ENCODE peak calls at places on chromosome 11, in ten cellular contexts. One of them, this sample, is unnamed.

GRCh38 chr11:67255353-67255752 is 10.9 kb upstream of the GRK2 start:
- DNase-seq in upper lobe of right lung: no peak
- DNase-seq in H9: no peak
- DNase-seq in body of pancreas: no peak
- DNase-seq in thoracic aorta: no peak
- DNase-seq in esophagus muscularis mucosa: no peak
- DNase-seq in kidney: no peak
- DNase-seq in HCT116: no peak
- DNase-seq in stomach: no peak
- DNase-seq in Peyer's patch: no peak
- DNase-seq in this sample: no peak

GRCh38 chr11:79052539-79052938 is 388.3 kb downstream of the TENM4 start:
- DNase-seq in upper lobe of right lung: no peak
- DNase-seq in H9: peak; percentile 52
- DNase-seq in body of pancreas: no peak
- DNase-seq in thoracic aorta: no peak
- DNase-seq in esophagus muscularis mucosa: no peak
- DNase-seq in kidney: no peak
- DNase-seq in HCT116: no peak
- DNase-seq in stomach: no peak
- DNase-seq in Peyer's patch: no peak
- DNase-seq in this sample: no peak

GRCh38 chr11:115503886-115504278 is 333 bp downstream of the CADM1 start:
- DNase-seq in upper lobe of right lung: no peak
- DNase-seq in H9: no peak
- DNase-seq in body of pancreas: no peak
- DNase-seq in thoracic aorta: no peak
- DNase-seq in esophagus muscularis mucosa: no peak
- DNase-seq in kidney: no peak
- DNase-seq in HCT116: no peak
- DNase-seq in stomach: no peak
- DNase-seq in Peyer's patch: no peak
- DNase-seq in this sample: no peak

GRCh38 chr11:48041877-48042698 is 61.7 kb downstream of the PTPRJ start:
- DNase-seq in upper lobe of right lung: no peak
- DNase-seq in H9: no peak
- DNase-seq in body of pancreas: no peak
- DNase-seq in thoracic aorta: no peak
- DNase-seq in esophagus muscularis mucosa: no peak
- DNase-seq in kidney: no peak
- DNase-seq in HCT116: no peak
- DNase-seq in stomach: no peak
- DNase-seq in Peyer's patch: no peak
- DNase-seq in this sample: no peak

GRCh38 chr11:1785749-1786261 is 22.1 kb upstream of the CTSD start:
- DNase-seq in upper lobe of right lung: no peak
- DNase-seq in H9: no peak
- DNase-seq in body of pancreas: no peak
- DNase-seq in thoracic aorta: no peak
- DNase-seq in esophagus muscularis mucosa: no peak
- DNase-seq in kidney: no peak
- DNase-seq in HCT116: no peak
- DNase-seq in stomach: no peak
- DNase-seq in Peyer's patch: peak; percentile 52
- DNase-seq in this sample: no peak

GRCh38 chr11:38060930-38061329 is 1462.9 kb upstream of the RAG2 start:
- DNase-seq in upper lobe of right lung: no peak
- DNase-seq in H9: no peak
- DNase-seq in body of pancreas: no peak
- DNase-seq in thoracic aorta: no peak
- DNase-seq in esophagus muscularis mucosa: no peak
- DNase-seq in kidney: no peak
- DNase-seq in HCT116: no peak
- DNase-seq in stomach: no peak
- DNase-seq in Peyer's patch: no peak
- DNase-seq in this sample: no peak

GRCh38 chr11:69958308-69958707 is 119.8 kb upstream of the ANO1 start:
- DNase-seq in upper lobe of right lung: no peak
- DNase-seq in H9: no peak
- DNase-seq in body of pancreas: no peak
- DNase-seq in thoracic aorta: no peak
- DNase-seq in esophagus muscularis mucosa: no peak
- DNase-seq in kidney: no peak
- DNase-seq in HCT116: no peak
- DNase-seq in stomach: no peak
- DNase-seq in Peyer's patch: no peak
- DNase-seq in this sample: no peak

GRCh38 chr11:64001552-64002427 is 15.6 kb downstream of the OTUB1 start:
- DNase-seq in upper lobe of right lung: no peak
- DNase-seq in H9: no peak
- DNase-seq in body of pancreas: no peak
- DNase-seq in thoracic aorta: no peak
- DNase-seq in esophagus muscularis mucosa: no peak
- DNase-seq in kidney: peak; percentile 78
- DNase-seq in HCT116: no peak
- DNase-seq in stomach: no peak
- DNase-seq in Peyer's patch: no peak
- DNase-seq in this sample: no peak

GRCh38 chr11:120184946-120185677 is 25.7 kb upstream of the OAF start:
- DNase-seq in upper lobe of right lung: peak; percentile 62
- DNase-seq in H9: no peak
- DNase-seq in body of pancreas: peak; percentile 83
- DNase-seq in thoracic aorta: no peak
- DNase-seq in esophagus muscularis mucosa: no peak
- DNase-seq in kidney: peak; percentile 87
- DNase-seq in HCT116: no peak
- DNase-seq in stomach: peak; percentile 63
- DNase-seq in Peyer's patch: peak; percentile 89
- DNase-seq in this sample: no peak

GRCh38 chr11:69700278-69701140 is 3.3 kb downstream of the FGF19 start:
- DNase-seq in upper lobe of right lung: peak; percentile 85
- DNase-seq in H9: peak; percentile 92
- DNase-seq in body of pancreas: peak; percentile 57
- DNase-seq in thoracic aorta: no peak
- DNase-seq in esophagus muscularis mucosa: no peak
- DNase-seq in kidney: peak; percentile 92
- DNase-seq in HCT116: no peak
- DNase-seq in stomach: peak; percentile 71
- DNase-seq in Peyer's patch: peak; percentile 83
- DNase-seq in this sample: no peak

GRCh38 chr11:129331871-129332274 is 43.8 kb upstream of the BARX2 start:
- DNase-seq in upper lobe of right lung: peak; percentile 90
- DNase-seq in H9: peak; percentile 87
- DNase-seq in body of pancreas: peak; percentile 91
- DNase-seq in thoracic aorta: peak; percentile 39
- DNase-seq in esophagus muscularis mucosa: no peak
- DNase-seq in kidney: peak; percentile 88
- DNase-seq in HCT116: peak; percentile 79
- DNase-seq in stomach: peak; percentile 92
- DNase-seq in Peyer's patch: peak; percentile 90
- DNase-seq in this sample: peak; percentile 72

GRCh38 chr11:72475359-72475758 is 41.0 kb upstream of the CLPB start:
- DNase-seq in upper lobe of right lung: no peak
- DNase-seq in H9: no peak
- DNase-seq in body of pancreas: no peak
- DNase-seq in thoracic aorta: no peak
- DNase-seq in esophagus muscularis mucosa: no peak
- DNase-seq in kidney: no peak
- DNase-seq in HCT116: no peak
- DNase-seq in stomach: no peak
- DNase-seq in Peyer's patch: no peak
- DNase-seq in this sample: no peak

DNA sequence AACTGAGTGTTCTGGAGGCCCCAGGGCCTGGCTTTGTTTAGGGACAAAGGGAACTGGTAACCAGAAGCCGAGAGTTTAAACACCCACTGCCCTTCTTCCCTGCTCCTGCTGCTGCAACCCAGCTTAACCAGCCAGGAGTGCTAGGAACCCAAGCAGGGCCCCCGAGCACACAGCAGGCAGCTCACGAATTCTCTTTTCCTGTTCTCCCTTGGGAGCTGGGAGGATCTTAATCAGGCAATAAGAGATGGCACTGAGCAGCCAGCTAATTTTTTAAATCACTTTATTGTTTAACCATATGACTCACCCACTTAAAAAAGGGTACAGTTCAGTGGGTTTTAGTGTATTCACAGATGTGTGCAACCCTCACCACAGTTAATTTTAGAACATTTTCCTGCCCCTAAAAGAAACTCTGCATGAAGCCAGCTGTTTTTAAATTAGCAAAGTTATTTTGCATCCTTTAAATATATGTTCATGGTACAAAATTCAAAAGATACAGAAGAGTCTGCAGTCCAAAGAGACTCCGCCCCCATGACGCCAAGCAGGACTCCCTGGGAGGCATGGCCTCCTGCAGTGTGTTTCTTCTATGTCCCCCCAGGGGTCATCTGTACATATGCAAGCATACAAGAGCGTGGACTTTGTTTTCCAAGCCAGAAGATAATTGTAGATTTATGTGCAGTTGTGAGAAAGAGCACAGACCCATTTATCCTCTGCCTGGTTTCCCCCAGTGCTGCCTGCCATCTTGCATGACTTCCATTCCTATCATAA is 18.9 kb upstream of the PPP6R3 start:
- DNase-seq in upper lobe of right lung: no peak
- DNase-seq in H9: no peak
- DNase-seq in body of pancreas: no peak
- DNase-seq in thoracic aorta: no peak
- DNase-seq in esophagus muscularis mucosa: no peak
- DNase-seq in kidney: no peak
- DNase-seq in HCT116: no peak
- DNase-seq in stomach: no peak
- DNase-seq in Peyer's patch: no peak
- DNase-seq in this sample: no peak
- H3K4me1 ChIP-seq in upper lobe of right lung: peaks cover 3% of the 10 kb centered on the region
- H3K4me1 ChIP-seq in H9: no peaks in the 10 kb centered on the region
- H3K4me1 ChIP-seq in body of pancreas: no peaks in the 10 kb centered on the region
- H3K4me1 ChIP-seq in thoracic aorta: peaks cover 6% of the 10 kb centered on the region
- H3K4me1 ChIP-seq in esophagus muscularis mucosa: peaks cover 33% of the 10 kb centered on the region
- H3K4me1 ChIP-seq in kidney: peaks cover 10% of the 10 kb centered on the region
- H3K4me1 ChIP-seq in HCT116: no peaks in the 10 kb centered on the region
- H3K4me1 ChIP-seq in stomach: peaks cover 29% of the 10 kb centered on the region
- H3K4me1 ChIP-seq in Peyer's patch: no peaks in the 10 kb centered on the region
- H3K4me1 ChIP-seq in this sample: no peaks in the 10 kb centered on the region

GRCh38 chr11:17827006-17827405 is 92.4 kb downstream of the KCNC1 start:
- DNase-seq in upper lobe of right lung: no peak
- DNase-seq in H9: no peak
- DNase-seq in body of pancreas: no peak
- DNase-seq in thoracic aorta: no peak
- DNase-seq in esophagus muscularis mucosa: no peak
- DNase-seq in kidney: no peak
- DNase-seq in HCT116: no peak
- DNase-seq in stomach: no peak
- DNase-seq in Peyer's patch: no peak
- DNase-seq in this sample: no peak
- TF ChIP-seq CTCF in upper lobe of right lung: no peak
- TF ChIP-seq CTCF in H9: peak; percentile 67
- TF ChIP-seq CTCF in body of pancreas: no peak
- TF ChIP-seq CTCF in thoracic aorta: no peak
- TF ChIP-seq CTCF in esophagus muscularis mucosa: no peak
- TF ChIP-seq CTCF in kidney: no peak
- TF ChIP-seq CTCF in HCT116: peak; percentile 41
- TF ChIP-seq CTCF in stomach: no peak
- TF ChIP-seq CTCF in Peyer's patch: no peak
- TF ChIP-seq CTCF in this sample: peak; percentile 34

GRCh38 chr11:114168691-114169090 is 109.2 kb downstream of the ZBTB16 start:
- DNase-seq in upper lobe of right lung: no peak
- DNase-seq in H9: no peak
- DNase-seq in body of pancreas: no peak
- DNase-seq in thoracic aorta: no peak
- DNase-seq in esophagus muscularis mucosa: no peak
- DNase-seq in kidney: no peak
- DNase-seq in HCT116: no peak
- DNase-seq in stomach: no peak
- DNase-seq in Peyer's patch: peak; percentile 79
- DNase-seq in this sample: no peak

GRCh38 chr11:114171257-114172054 is 111.9 kb downstream of the ZBTB16 start:
- DNase-seq in upper lobe of right lung: peak; percentile 86
- DNase-seq in H9: no peak
- DNase-seq in body of pancreas: peak; percentile 90
- DNase-seq in thoracic aorta: peak; percentile 84
- DNase-seq in esophagus muscularis mucosa: peak; percentile 97
- DNase-seq in kidney: peak; percentile 99
- DNase-seq in HCT116: no peak
- DNase-seq in stomach: peak; percentile 77
- DNase-seq in Peyer's patch: peak; percentile 93
- DNase-seq in this sample: no peak

GRCh38 chr11:114169321-114169749 is 109.8 kb downstream of the ZBTB16 start:
- DNase-seq in upper lobe of right lung: no peak
- DNase-seq in H9: no peak
- DNase-seq in body of pancreas: no peak
- DNase-seq in thoracic aorta: no peak
- DNase-seq in esophagus muscularis mucosa: no peak
- DNase-seq in kidney: no peak
- DNase-seq in HCT116: no peak
- DNase-seq in stomach: no peak
- DNase-seq in Peyer's patch: no peak
- DNase-seq in this sample: no peak

GRCh38 chr11:114172055-114172861 is 112.7 kb downstream of the ZBTB16 start:
- DNase-seq in upper lobe of right lung: no peak
- DNase-seq in H9: no peak
- DNase-seq in body of pancreas: no peak
- DNase-seq in thoracic aorta: no peak
- DNase-seq in esophagus muscularis mucosa: no peak
- DNase-seq in kidney: no peak
- DNase-seq in HCT116: no peak
- DNase-seq in stomach: no peak
- DNase-seq in Peyer's patch: no peak
- DNase-seq in this sample: no peak

DNA sequence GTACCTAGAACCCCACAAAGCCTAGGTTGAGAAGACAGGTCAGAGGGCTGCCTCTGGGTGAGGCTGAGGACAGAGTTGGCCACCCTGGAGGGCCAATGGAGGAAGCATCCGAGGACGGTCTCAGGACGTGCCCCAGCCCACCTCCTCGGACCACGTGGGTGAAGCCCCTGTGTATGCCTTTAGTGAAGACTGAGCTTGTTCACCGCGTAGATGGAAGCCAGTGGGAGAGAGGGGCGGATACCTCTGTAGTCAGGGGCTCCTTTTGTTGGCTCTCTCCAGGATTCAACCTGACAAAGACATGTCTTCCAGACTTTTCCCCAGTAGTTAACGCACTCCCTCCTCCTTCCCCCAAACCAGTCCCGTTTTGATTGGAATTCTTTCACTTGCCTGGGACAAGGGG is 110.7 kb downstream of the ZBTB16 start:
- DNase-seq in upper lobe of right lung: no peak
- DNase-seq in H9: no peak
- DNase-seq in body of pancreas: no peak
- DNase-seq in thoracic aorta: no peak
- DNase-seq in esophagus muscularis mucosa: no peak
- DNase-seq in kidney: no peak
- DNase-seq in HCT116: no peak
- DNase-seq in stomach: no peak
- DNase-seq in Peyer's patch: no peak
- DNase-seq in this sample: no peak
- H3K4me1 ChIP-seq in upper lobe of right lung: peaks cover 98% of the 10 kb centered on the region
- H3K4me1 ChIP-seq in H9: no peaks in the 10 kb centered on the region
- H3K4me1 ChIP-seq in body of pancreas: peaks cover 100% of the 10 kb centered on the region
- H3K4me1 ChIP-seq in thoracic aorta: peaks cover 96% of the 10 kb centered on the region
- H3K4me1 ChIP-seq in esophagus muscularis mucosa: peaks cover 98% of the 10 kb centered on the region
- H3K4me1 ChIP-seq in kidney: peaks cover 84% of the 10 kb centered on the region
- H3K4me1 ChIP-seq in HCT116: peaks cover 12% of the 10 kb centered on the region
- H3K4me1 ChIP-seq in stomach: peaks cover 97% of the 10 kb centered on the region
- H3K4me1 ChIP-seq in Peyer's patch: peaks cover 95% of the 10 kb centered on the region
- H3K4me1 ChIP-seq in this sample: peaks cover 29% of the 10 kb centered on the region

GRCh38 chr11:76860539-76861475 is at the start of gene ACER3:
- DNase-seq in upper lobe of right lung: peak; percentile 97
- DNase-seq in H9: peak; percentile 94
- DNase-seq in body of pancreas: peak; percentile 94
- DNase-seq in thoracic aorta: peak; percentile 54
- DNase-seq in esophagus muscularis mucosa: peak; percentile 94
- DNase-seq in kidney: peak; percentile 97
- DNase-seq in HCT116: peak; percentile 76
- DNase-seq in stomach: peak; percentile 96
- DNase-seq in Peyer's patch: peak; percentile 98
- DNase-seq in this sample: peak; percentile 90
- TF ChIP-seq CTCF in upper lobe of right lung: peak; percentile 26
- TF ChIP-seq CTCF in H9: no peak
- TF ChIP-seq CTCF in body of pancreas: peak; percentile 30
- TF ChIP-seq CTCF in thoracic aorta: peak; percentile 24
- TF ChIP-seq CTCF in esophagus muscularis mucosa: peak; percentile 7
- TF ChIP-seq CTCF in kidney: peak; percentile 5
- TF ChIP-seq CTCF in HCT116: no peak
- TF ChIP-seq CTCF in stomach: no peak
- TF ChIP-seq CTCF in Peyer's patch: no peak
- TF ChIP-seq CTCF in this sample: peak; percentile 43

This sample was measured in RWPE2.